ENCODE peak calls at places on chromosome 22, in nine cellular contexts. T, B, M, P, A, O, W, H and G are unnamed samples.

GRCh38 chr22:26848244-26848920 is 191.0 kb downstream of the MIAT start:
- DNase-seq in T (no peak), B (no peak), M (no peak), P (no peak), A (no peak), O (no peak), W (no peak), H (no peak), G (no peak)

GRCh38 chr22:44879301-44879680 is 126.9 kb downstream of the ARHGAP8 start:
- DNase-seq in T (no peak), B (no peak), M (no peak), P (no peak), A (no peak), O (no peak), W (no peak), H (no peak), G (peak)

GRCh38 chr22:50545522-50546325 is at the start of gene KLHDC7B:
- DNase-seq in T (no peak), B (no peak), M (no peak), P (peak), A (no peak), O (peak), W (no peak), H (no peak), G (no peak)

GRCh38 chr22:33271390-33272161 is 213.4 kb upstream of the SYN3 start:
- DNase-seq in T (no peak), B (peak), M (no peak), P (no peak), A (peak), O (no peak), W (peak), H (peak), G (no peak)

GRCh38 chr22:39908737-39909136 is 7.9 kb downstream of the GRAP2 start:
- DNase-seq in T (no peak), B (no peak), M (peak), P (peak), A (no peak), O (no peak), W (no peak), H (no peak), G (no peak)

GRCh38 chr22:29744902-29745301 is 21.9 kb downstream of the ZMAT5 start:
- DNase-seq in T (no peak), B (no peak), M (no peak), P (peak), A (no peak), O (peak), W (peak), H (no peak), G (peak)

GRCh38 chr22:26762503-26763170 is 105.2 kb downstream of the MIAT start:
- DNase-seq in T (no peak), B (no peak), M (no peak), P (peak), A (no peak), O (no peak), W (no peak), H (no peak), G (no peak)

GRCh38 chr22:50287731-50288130 is 17.6 kb upstream of the MAPK11 start:
- DNase-seq in T (no peak), B (no peak), M (no peak), P (no peak), A (no peak), O (no peak), W (no peak), H (no peak), G (no peak)

GRCh38 chr22:36732609-36733008 is 29.1 kb upstream of the CACNG2 start:
- DNase-seq in T (no peak), B (no peak), M (no peak), P (no peak), A (no peak), O (no peak), W (no peak), H (no peak), G (no peak)

GRCh38 chr22:40043086-40043485 is 48.3 kb downstream of the FAM83F start:
- DNase-seq in T (no peak), B (no peak), M (no peak), P (no peak), A (no peak), O (peak), W (no peak), H (peak), G (no peak)

GRCh38 chr22:39528080-39528661 is 4.4 kb downstream of the RPS19BP1 start:
- DNase-seq in T (no peak), B (no peak), M (no peak), P (no peak), A (no peak), O (no peak), W (no peak), H (no peak), G (no peak)

GRCh38 chr22:31134688-31135087 is 5.6 kb downstream of the PLA2G3 start:
- DNase-seq in T (no peak), B (no peak), M (no peak), P (no peak), A (no peak), O (no peak), W (peak), H (no peak), G (no peak)

GRCh38 chr22:38504731-38505594 is 1.1 kb downstream of the DDX17 start:
- DNase-seq in T (peak), B (peak), M (peak), P (peak), A (no peak), O (peak), W (peak), H (peak), G (no peak)

GRCh38 chr22:49608660-49609059 is 219.0 kb downstream of the BRD1 start:
- DNase-seq in T (no peak), B (no peak), M (no peak), P (no peak), A (no peak), O (no peak), W (no peak), H (no peak), G (no peak)

GRCh38 chr22:45911601-45912271 is 65.2 kb downstream of the WNT7B start:
- DNase-seq in T (no peak), B (peak), M (no peak), P (peak), A (no peak), O (no peak), W (no peak), H (no peak), G (peak)

GRCh38 chr22:44353063-44353440 is 40.3 kb upstream of the SHISAL1 start:
- DNase-seq in T (no peak), B (peak), M (no peak), P (no peak), A (no peak), O (no peak), W (no peak), H (no peak), G (no peak)

GRCh38 chr22:28792491-28793383 is 7.6 kb downstream of the XBP1 start:
- DNase-seq in T (peak), B (no peak), M (no peak), P (no peak), A (no peak), O (no peak), W (no peak), H (no peak), G (peak)

GRCh38 chr22:49355206-49355920 is 472.3 kb downstream of the BRD1 start:
- DNase-seq in T (no peak), B (no peak), M (no peak), P (no peak), A (no peak), O (no peak), W (no peak), H (no peak), G (no peak)

GRCh38 chr22:36910461-36910860 is 3.0 kb upstream of the CSF2RB start:
- DNase-seq in T (no peak), B (no peak), M (no peak), P (no peak), A (no peak), O (no peak), W (no peak), H (no peak), G (no peak)

GRCh38 chr22:27240298-27240885 is 561.2 kb downstream of the MN1 start:
- DNase-seq in T (no peak), B (no peak), M (no peak), P (no peak), A (no peak), O (no peak), W (no peak), H (no peak), G (no peak)

GRCh38 chr22:46934746-46935491 is 172.5 kb downstream of the TBC1D22A start:
- DNase-seq in T (peak), B (no peak), M (no peak), P (peak), A (no peak), O (peak), W (peak), H (no peak), G (no peak)

GRCh38 chr22:23072035-23072910 is 2.0 kb downstream of the GNAZ start:
- DNase-seq in T (no peak), B (peak), M (no peak), P (peak), A (no peak), O (no peak), W (no peak), H (no peak), G (peak)

GRCh38 chr22:46370584-46371373 is 35.3 kb downstream of the TRMU start:
- DNase-seq in T (no peak), B (peak), M (peak), P (no peak), A (no peak), O (peak), W (no peak), H (no peak), G (no peak)

GRCh38 chr22:32023251-32023827 is 19.7 kb upstream of the SLC5A1 start:
- DNase-seq in T (no peak), B (no peak), M (no peak), P (no peak), A (no peak), O (peak), W (no peak), H (no peak), G (no peak)

GRCh38 chr22:40236131-40236665 is 58.5 kb downstream of the TNRC6B start:
- DNase-seq in T (no peak), B (no peak), M (no peak), P (no peak), A (no peak), O (no peak), W (no peak), H (no peak), G (no peak)

GRCh38 chr22:32735516-32735915 is 66.0 kb upstream of the TIMP3 start:
- DNase-seq in T (no peak), B (no peak), M (no peak), P (no peak), A (no peak), O (no peak), W (no peak), H (no peak), G (no peak)

GRCh38 chr22:27669798-27670599 is 131.6 kb downstream of the MN1 start:
- DNase-seq in T (no peak), B (peak), M (no peak), P (peak), A (no peak), O (peak), W (no peak), H (no peak), G (no peak)